ENCODE peak calls at places on chromosomes 3 and 15, in five cellular contexts. K is GM12878, F is HepG2, C is K562, I is H1. P is an unnamed sample.

GRCh38 chr3:152574461-152575079 is 260.4 kb upstream of the P2RY1 start:
- DNase-seq in K (peak), F (peak), C (peak), I (no peak), P (peak)

GRCh38 chr3:133447751-133448477 is 48.1 kb downstream of the BFSP2 start:
- DNase-seq in K (no peak), F (no peak), I (no peak), C (no peak), P (no peak)

GRCh38 chr3:105790534-105790933 is 78.3 kb downstream of the CBLB start:
- DNase-seq in I (no peak), K (no peak), C (no peak), F (no peak), P (no peak)

GRCh38 chr3:79140718-79141117 is 627.1 kb downstream of the ROBO1 start:
- DNase-seq in C (no peak), K (no peak), I (no peak), F (no peak), P (no peak)

GRCh38 chr3:11173828-11174465 is 19.7 kb downstream of the HRH1 start:
- DNase-seq in C (no peak), I (no peak), F (no peak), K (no peak), P (no peak)

GRCh38 chr3:54892168-54892567 is 35.7 kb downstream of the LRTM1 start:
- DNase-seq in F (no peak), I (no peak), K (no peak), C (no peak), P (no peak)

GRCh38 chr15:89362203-89363101 is 27.8 kb upstream of the POLG start:
- DNase-seq in F (no peak), K (no peak), C (peak), I (peak), P (no peak)

GRCh38 chr3:123283074-123283473 is 81.3 kb downstream of the SEC22A start:
- DNase-seq in F (no peak), C (no peak), K (no peak), I (no peak), P (no peak)

GRCh38 chr3:179063945-179064560 is 7.6 kb downstream of the ZMAT3 start:
- DNase-seq in K (no peak), I (no peak), F (no peak), C (no peak), P (no peak)

GRCh38 chr3:110568246-110568645 is 503.4 kb upstream of the NECTIN3 start:
- DNase-seq in C (no peak), F (no peak), K (no peak), I (no peak), P (peak)

GRCh38 chr3:139937674-139938279 is 2.8 kb downstream of the CLSTN2 start:
- DNase-seq in C (peak), F (no peak), I (no peak), K (no peak), P (peak)

GRCh38 chr15:39213385-39213840 is 367.5 kb upstream of the THBS1 start:
- DNase-seq in F (peak), I (peak), C (peak), K (no peak), P (peak)

GRCh38 chr15:96330064-96330449 is 443 bp upstream of the NR2F2 start:
- DNase-seq in I (peak), C (no peak), F (no peak), K (no peak), P (peak)

GRCh38 chr3:52528596-52529375 is 4.9 kb downstream of the NT5DC2 start:
- DNase-seq in K (no peak), C (no peak), F (no peak), I (no peak), P (no peak)

GRCh38 chr15:50186752-50187151 is 4.8 kb downstream of the SLC27A2 start:
- DNase-seq in C (no peak), F (no peak), K (no peak), I (no peak), P (no peak)

GRCh38 chr3:60998855-60999254 is 252.4 kb downstream of the FHIT start:
- DNase-seq in C (no peak), K (no peak), I (no peak), F (no peak), P (no peak)

GRCh38 chr3:63349583-63350177 is 71.6 kb downstream of the SYNPR start:
- DNase-seq in F (peak), C (peak), K (no peak), I (no peak), P (peak)

GRCh38 chr3:113103588-113103987 is 107.8 kb upstream of the BOC start:
- DNase-seq in K (no peak), I (no peak), F (peak), C (no peak), P (no peak)

GRCh38 chr3:30475038-30475808 is 131.2 kb upstream of the TGFBR2 start:
- DNase-seq in F (no peak), K (peak), C (no peak), I (no peak), P (no peak)

GRCh38 chr3:39327053-39327745 is 2.3 kb upstream of the CCR8 start:
- DNase-seq in C (no peak), K (no peak), F (no peak), I (no peak), P (no peak)

GRCh38 chr3:29384640-29385039 is 103.8 kb downstream of the RBMS3 start:
- DNase-seq in F (no peak), I (no peak), C (no peak), K (no peak), P (no peak)

GRCh38 chr15:78050851-78051250 is 26.7 kb downstream of the TBC1D2B start:
- DNase-seq in F (no peak), C (no peak), I (no peak), K (no peak), P (no peak)

GRCh38 chr15:88623632-88624031 is 2.5 kb downstream of the AEN start:
- DNase-seq in C (no peak), K (no peak), F (no peak), I (no peak), P (no peak)

GRCh38 chr3:4850928-4851265 is 128.3 kb upstream of the BHLHE40 start:
- DNase-seq in C (no peak), I (no peak), F (no peak), K (peak), P (no peak)

GRCh38 chr15:75042730-75043508 is 19.5 kb downstream of the PPCDC start:
- DNase-seq in I (peak), K (peak), F (peak), C (peak), P (peak)

GRCh38 chr15:99076109-99076508 is 28.8 kb upstream of the SYNM start:
- DNase-seq in I (no peak), K (no peak), F (no peak), C (no peak), P (no peak)

GRCh38 chr3:31948255-31948654 is 32.8 kb downstream of the OSBPL10 start:
- DNase-seq in F (no peak), I (no peak), C (no peak), K (no peak), P (no peak)

GRCh38 chr3:69763458-69763857 is 24.2 kb downstream of the MITF start:
- DNase-seq in K (no peak), I (no peak), C (no peak), F (no peak), P (no peak)

GRCh38 chr3:44036850-44037249 is 204.8 kb upstream of the TOPAZ1 start:
- DNase-seq in K (no peak), F (no peak), I (no peak), C (no peak), P (no peak)

GRCh38 chr3:188106898-188107684 is 46.9 kb upstream of the LPP start:
- DNase-seq in K (no peak), I (peak), F (no peak), C (no peak), P (no peak)

GRCh38 chr3:114440700-114441099 is 146.9 kb downstream of the TIGIT start:
- DNase-seq in I (no peak), C (no peak), F (no peak), K (no peak), P (no peak)

GRCh38 chr3:57787867-57788623 is 31.9 kb downstream of the SLMAP start:
- DNase-seq in C (peak), F (no peak), I (no peak), K (peak), P (no peak)

GRCh38 chr3:180802837-180803236 is 109.6 kb upstream of the FXR1 start:
- DNase-seq in I (no peak), K (no peak), F (peak), C (no peak), P (peak)

GRCh38 chr3:5187920-5188418 is 462 bp downstream of the EDEM1 start:
- DNase-seq in F (no peak), C (peak), I (peak), K (no peak), P (no peak)

GRCh38 chr15:85551221-85551832 is 170.9 kb downstream of the AKAP13 start:
- DNase-seq in I (no peak), F (no peak), K (no peak), C (no peak), P (no peak)

GRCh38 chr15:91992940-91993339 is 139.4 kb downstream of the SLCO3A1 start:
- DNase-seq in K (no peak), C (no peak), I (no peak), F (no peak), P (no peak)

GRCh38 chr15:52308446-52309153 is 13.0 kb upstream of the MYO5C start:
- DNase-seq in C (no peak), K (no peak), F (no peak), I (no peak), P (no peak)

GRCh38 chr15:59689626-59690236 is 611 bp upstream of the BNIP2 start:
- DNase-seq in I (peak), K (no peak), F (peak), C (no peak), P (peak)

GRCh38 chr15:59691194-59691805 is 2.2 kb upstream of the BNIP2 start:
- DNase-seq in F (peak), I (no peak), C (no peak), K (peak), P (peak)

GRCh38 chr15:59687831-59688230 is 1.3 kb downstream of the BNIP2 start:
- DNase-seq in F (peak), I (no peak), C (no peak), K (peak), P (no peak)

GRCh38 chr15:59688383-59688887 is 685 bp downstream of the BNIP2 start:
- DNase-seq in K (peak), C (no peak), F (peak), I (no peak), P (peak)

GRCh38 chr15:59688888-59689625 is at the start of gene BNIP2:
- DNase-seq in I (peak), C (peak), F (peak), K (peak), P (peak)
- TF ChIP-seq SRF in I (no peak), C (peak), F (no peak), K (no peak), P (no peak)

DNA sequence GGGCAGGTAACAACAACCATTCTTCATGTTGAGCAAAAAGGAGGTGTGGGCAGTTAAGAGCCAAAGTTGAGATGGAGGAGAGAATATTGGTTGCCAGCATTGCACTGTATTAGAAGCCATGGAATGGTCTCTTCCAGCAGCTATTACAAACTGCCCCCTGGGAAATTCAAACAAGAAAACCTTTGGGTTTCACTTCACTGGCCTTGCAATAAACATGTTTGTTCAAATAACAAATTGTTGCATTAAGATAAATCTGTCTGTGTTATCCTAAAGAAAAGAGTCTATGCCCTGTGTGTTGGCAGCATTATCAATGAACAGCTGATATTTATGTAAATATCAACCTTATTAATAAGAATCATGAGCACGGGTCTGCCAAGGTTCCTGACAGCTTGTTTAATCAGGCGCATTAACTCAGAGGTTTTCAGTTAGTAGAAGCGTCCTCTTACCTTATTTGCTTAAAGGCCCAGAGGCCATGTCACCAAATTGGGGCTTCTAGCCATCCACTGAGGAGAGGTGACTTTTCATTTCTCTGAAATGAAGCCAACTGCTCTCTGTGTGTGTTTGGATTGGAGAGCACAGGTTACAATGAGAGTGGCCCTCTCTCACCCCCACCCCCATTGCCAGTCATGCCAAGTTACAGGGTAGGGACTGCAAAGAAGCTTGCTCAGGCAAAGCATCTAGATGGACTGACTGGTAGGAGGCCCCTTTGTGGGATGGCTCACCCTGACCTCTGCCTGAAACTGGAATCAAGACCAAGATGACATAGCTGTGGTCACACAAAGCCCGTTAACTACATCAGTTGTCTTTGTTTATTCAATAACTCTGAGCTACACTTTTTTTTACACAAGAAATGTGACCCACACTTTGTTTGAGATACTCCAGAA is 10.5 kb downstream of the FILIP1L start:
- DNase-seq in C (no peak), I (no peak), F (peak), K (peak), P (no peak)
- TF ChIP-seq RAD21 in C (no peak), I (no peak), F (no peak), K (peak), P (no peak)

GRCh38 chr3:9552252-9552999 is 1.2 kb downstream of the LHFPL4 start:
- DNase-seq in C (peak), K (no peak), I (peak), F (no peak), P (no peak)
- TF ChIP-seq SRF in C (peak), K (no peak), I (no peak), F (no peak), P (no peak)

GRCh38 chr3:126473292-126474168 is 2.2 kb downstream of the ZXDC start:
- DNase-seq in K (no peak), I (no peak), C (no peak), F (no peak), P (no peak)
- TF ChIP-seq RAD21 in K (no peak), I (no peak), C (no peak), F (no peak), P (no peak)

DNA sequence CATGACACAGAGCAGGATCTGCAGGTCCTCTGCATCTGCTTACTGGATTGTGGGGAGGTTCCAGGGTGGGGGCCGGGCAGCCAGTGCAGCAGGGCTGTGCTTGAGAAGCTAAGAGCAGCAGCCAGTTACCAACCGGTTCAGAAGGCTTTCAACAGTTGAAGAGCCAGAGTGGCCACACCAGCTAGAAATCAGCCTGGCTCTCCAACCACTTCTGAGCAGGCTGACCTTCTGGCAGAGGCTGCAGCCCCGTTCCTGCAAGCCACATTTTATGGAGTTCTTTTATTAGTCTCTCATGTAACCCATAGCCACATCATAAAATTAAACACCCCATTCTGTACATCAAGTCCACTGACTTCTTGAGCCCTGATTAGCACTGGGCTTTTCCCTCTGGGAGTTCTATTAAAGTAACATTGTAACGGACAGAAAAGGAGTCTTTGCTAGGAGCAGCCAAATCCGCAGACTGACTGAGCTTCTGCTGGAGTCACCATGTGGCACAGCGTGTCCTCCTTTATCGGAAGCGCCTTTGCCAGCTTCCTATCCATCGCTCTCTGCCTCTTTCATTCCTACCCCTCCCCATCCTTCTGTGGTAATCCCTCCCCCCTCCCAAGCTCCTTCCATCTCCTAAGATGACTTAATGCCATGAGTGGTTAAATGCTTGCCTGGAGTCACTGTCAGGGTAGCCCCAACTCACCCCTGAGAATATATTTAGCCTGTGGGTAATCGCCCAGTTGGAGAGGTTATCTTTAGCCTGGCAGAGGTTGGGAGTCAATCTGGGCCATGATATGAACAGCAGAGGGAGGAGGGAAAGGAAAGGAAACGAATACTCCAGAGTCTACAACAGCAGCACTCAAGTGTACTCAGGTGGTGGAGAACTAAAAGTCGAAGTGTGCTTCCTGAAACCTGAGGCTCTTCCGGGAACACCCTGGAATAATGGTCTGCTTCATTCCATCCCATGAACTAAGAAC is 138.4 kb upstream of the HES1 start:
- DNase-seq in F (no peak), I (no peak), K (no peak), C (no peak), P (no peak)
- TF ChIP-seq SRF in F (no peak), I (no peak), K (no peak), C (no peak), P (no peak)

GRCh38 chr15:30791239-30791638 is 112.5 kb upstream of the FAN1 start:
- DNase-seq in K (no peak), I (peak), C (peak), F (no peak), P (no peak)
- TF ChIP-seq RAD21 in K (no peak), I (no peak), C (no peak), F (no peak), P (no peak)

GRCh38 chr3:104245981-104246380 is 1120.7 kb upstream of the ALCAM start:
- DNase-seq in K (no peak), I (no peak), C (no peak), F (no peak), P (no peak)

GRCh38 chr3:104245241-104245640 is 1121.5 kb upstream of the ALCAM start:
- DNase-seq in F (no peak), K (no peak), C (no peak), I (no peak), P (no peak)

GRCh38 chr3:104244680-104245079 is 1122.0 kb upstream of the ALCAM start:
- DNase-seq in F (no peak), I (no peak), K (no peak), C (no peak), P (no peak)
- TF ChIP-seq SRF in F (no peak), I (no peak), K (no peak), C (no peak), P (no peak)

GRCh38 chr15:94524565-94524964 is 293.2 kb downstream of the MCTP2 start:
- DNase-seq in I (no peak), K (no peak), C (no peak), F (no peak), P (peak)
- TF ChIP-seq RAD21 in I (no peak), K (no peak), C (no peak), F (no peak), P (no peak)

GRCh38 chr3:42830437-42831320 is 21.4 kb downstream of the ACKR2 start:
- DNase-seq in F (peak), K (no peak), C (peak), I (no peak), P (peak)

GRCh38 chr3:42829083-42829627 is 19.9 kb downstream of the ACKR2 start:
- DNase-seq in F (peak), C (no peak), K (no peak), I (no peak), P (peak)

GRCh38 chr3:42829628-42830436 is 20.6 kb downstream of the ACKR2 start:
- DNase-seq in K (no peak), F (peak), I (no peak), C (no peak), P (no peak)

GRCh38 chr3:42827023-42827422 is 17.8 kb downstream of the ACKR2 start:
- DNase-seq in I (no peak), C (no peak), F (no peak), K (no peak), P (no peak)

GRCh38 chr3:42827654-42828053 is 18.4 kb downstream of the ACKR2 start:
- DNase-seq in K (no peak), C (no peak), F (no peak), I (no peak), P (no peak)
- TF ChIP-seq SRF in K (no peak), C (no peak), F (no peak), I (no peak), P (no peak)